ENCODE peak calls at places on chromosomes 11 and 22, in seven cellular contexts. One of them, this sample, is unnamed. For H3K36me3 and H3K4me1, the result is how much of the 10 kb centered on the place peaks cover.

GRCh38 chr11:46693597-46694012 is 6.8 kb downstream of the ARHGAP1 start:
- DNase-seq in IMR-90: peak
- DNase-seq in kidney: no peak
- DNase-seq in heart right ventricle: no peak
- DNase-seq in adrenal gland: no peak
- DNase-seq in mesendoderm: no peak
- DNase-seq in K562: no peak
- DNase-seq in this sample: no peak

GRCh38 chr11:44960200-44960845 is 9.6 kb upstream of the TP53I11 start:
- DNase-seq in IMR-90: no peak
- DNase-seq in kidney: no peak
- DNase-seq in heart right ventricle: no peak
- DNase-seq in adrenal gland: no peak
- DNase-seq in mesendoderm: no peak
- DNase-seq in K562: no peak
- DNase-seq in this sample: no peak

GRCh38 chr11:128581908-128582307 is 5.5 kb downstream of the ETS1 start:
- DNase-seq in IMR-90: no peak
- DNase-seq in kidney: no peak
- DNase-seq in heart right ventricle: no peak
- DNase-seq in adrenal gland: no peak
- DNase-seq in mesendoderm: no peak
- DNase-seq in K562: no peak
- DNase-seq in this sample: no peak

GRCh38 chr22:38315801-38316339 is 1.4 kb downstream of the CSNK1E start:
- DNase-seq in IMR-90: no peak
- DNase-seq in kidney: no peak
- DNase-seq in heart right ventricle: no peak
- DNase-seq in adrenal gland: no peak
- DNase-seq in mesendoderm: no peak
- DNase-seq in K562: no peak
- DNase-seq in this sample: no peak

GRCh38 chr11:114086394-114086793 is 26.9 kb downstream of the ZBTB16 start:
- DNase-seq in IMR-90: no peak
- DNase-seq in kidney: no peak
- DNase-seq in heart right ventricle: no peak
- DNase-seq in adrenal gland: no peak
- DNase-seq in mesendoderm: no peak
- DNase-seq in K562: no peak
- DNase-seq in this sample: no peak

GRCh38 chr22:19196841-19197612 is 18.5 kb upstream of the SLC25A1 start:
- DNase-seq in IMR-90: no peak
- DNase-seq in kidney: peak
- DNase-seq in heart right ventricle: no peak
- DNase-seq in adrenal gland: no peak
- DNase-seq in mesendoderm: no peak
- DNase-seq in K562: no peak
- DNase-seq in this sample: no peak

GRCh38 chr11:107490836-107491235 is 33.2 kb upstream of the CWF19L2 start:
- DNase-seq in IMR-90: no peak
- DNase-seq in kidney: no peak
- DNase-seq in heart right ventricle: no peak
- DNase-seq in adrenal gland: no peak
- DNase-seq in mesendoderm: no peak
- DNase-seq in K562: no peak
- DNase-seq in this sample: no peak

GRCh38 chr11:79362821-79363220 is 78.0 kb downstream of the TENM4 start:
- DNase-seq in IMR-90: no peak
- DNase-seq in kidney: no peak
- DNase-seq in heart right ventricle: no peak
- DNase-seq in adrenal gland: no peak
- DNase-seq in mesendoderm: no peak
- DNase-seq in K562: no peak
- DNase-seq in this sample: no peak

GRCh38 chr11:30113326-30113873 is 96.6 kb upstream of the KCNA4 start:
- DNase-seq in IMR-90: no peak
- DNase-seq in kidney: no peak
- DNase-seq in heart right ventricle: no peak
- DNase-seq in adrenal gland: no peak
- DNase-seq in mesendoderm: no peak
- DNase-seq in K562: no peak
- DNase-seq in this sample: no peak

GRCh38 chr11:27282141-27282590 is 80.8 kb downstream of the CCDC34 start:
- DNase-seq in IMR-90: peak
- DNase-seq in kidney: peak
- DNase-seq in heart right ventricle: peak
- DNase-seq in adrenal gland: peak
- DNase-seq in mesendoderm: no peak
- DNase-seq in K562: no peak
- DNase-seq in this sample: peak

GRCh38 chr11:117668291-117668690 is 128.7 kb downstream of the DSCAML1 start:
- DNase-seq in IMR-90: no peak
- DNase-seq in kidney: no peak
- DNase-seq in heart right ventricle: no peak
- DNase-seq in adrenal gland: no peak
- DNase-seq in mesendoderm: no peak
- DNase-seq in K562: no peak
- DNase-seq in this sample: no peak

GRCh38 chr11:120236169-120237107 is 3.5 kb upstream of the POU2F3 start:
- DNase-seq in IMR-90: peak
- DNase-seq in kidney: no peak
- DNase-seq in heart right ventricle: no peak
- DNase-seq in adrenal gland: no peak
- DNase-seq in mesendoderm: peak
- DNase-seq in K562: peak
- DNase-seq in this sample: no peak

DNA sequence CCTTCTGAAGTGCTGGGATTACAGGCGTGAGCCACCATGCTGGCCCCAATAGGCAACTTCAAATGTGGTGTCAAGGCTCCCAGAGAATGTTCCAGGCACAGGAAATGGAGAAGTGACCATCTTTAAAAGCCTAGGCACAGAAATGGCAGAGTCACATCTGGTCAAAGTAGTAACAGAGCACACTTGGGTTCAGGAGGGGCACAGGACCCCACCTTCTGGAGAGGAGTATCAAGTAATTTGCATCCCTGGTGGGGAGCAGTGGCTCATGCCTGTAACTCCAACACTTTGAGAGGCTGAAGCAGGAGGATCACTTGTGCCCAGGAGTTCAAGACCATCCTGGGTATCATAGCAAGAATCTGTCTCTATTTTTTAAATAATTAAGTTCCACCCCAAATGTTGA is 29.2 kb downstream of the SERHL2 start:
- DNase-seq in IMR-90: no peak
- DNase-seq in kidney: no peak
- DNase-seq in heart right ventricle: no peak
- DNase-seq in adrenal gland: no peak
- DNase-seq in mesendoderm: no peak
- DNase-seq in K562: no peak
- DNase-seq in this sample: no peak
- H3K36me3 ChIP-seq in IMR-90: half or more
- H3K36me3 ChIP-seq in kidney: under half
- H3K36me3 ChIP-seq in heart right ventricle: under half
- H3K36me3 ChIP-seq in adrenal gland: under half
- H3K36me3 ChIP-seq in mesendoderm: under half
- H3K36me3 ChIP-seq in K562: half or more
- H3K36me3 ChIP-seq in this sample: half or more

DNA sequence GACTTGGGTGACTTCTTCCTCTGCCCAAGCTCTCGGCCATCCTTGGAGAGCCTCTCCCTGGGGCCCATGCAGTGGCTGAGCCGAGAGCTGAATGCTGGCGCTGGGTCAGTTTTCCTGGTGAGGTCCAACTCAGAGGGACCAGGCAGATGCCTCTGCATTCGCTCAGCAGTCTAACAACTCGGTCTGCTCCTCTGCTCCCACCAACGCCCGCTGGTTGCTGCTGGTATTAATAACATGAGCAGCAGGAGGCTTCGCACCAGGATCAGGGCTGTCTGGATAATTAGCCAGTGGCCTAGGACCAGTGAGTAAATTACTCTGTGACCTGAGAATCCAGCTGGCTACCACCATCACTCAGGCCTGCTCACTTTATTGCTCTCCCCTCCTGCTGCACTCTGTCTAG is 77.7 kb upstream of the FAM181B start:
- DNase-seq in IMR-90: no peak
- DNase-seq in kidney: no peak
- DNase-seq in heart right ventricle: no peak
- DNase-seq in adrenal gland: no peak
- DNase-seq in mesendoderm: peak
- DNase-seq in K562: no peak
- DNase-seq in this sample: no peak
- H3K4me1 ChIP-seq in IMR-90: under half
- H3K4me1 ChIP-seq in kidney: under half
- H3K4me1 ChIP-seq in heart right ventricle: under half
- H3K4me1 ChIP-seq in adrenal gland: under half
- H3K4me1 ChIP-seq in mesendoderm: under half
- H3K4me1 ChIP-seq in K562: under half
- H3K4me1 ChIP-seq in this sample: under half

GRCh38 chr11:34846467-34846866 is 69.7 kb downstream of the APIP start:
- DNase-seq in IMR-90: no peak
- DNase-seq in kidney: no peak
- DNase-seq in heart right ventricle: no peak
- DNase-seq in adrenal gland: no peak
- DNase-seq in mesendoderm: no peak
- DNase-seq in K562: no peak
- DNase-seq in this sample: no peak

GRCh38 chr11:34855754-34856095 is 60.5 kb downstream of the APIP start:
- DNase-seq in IMR-90: no peak
- DNase-seq in kidney: no peak
- DNase-seq in heart right ventricle: no peak
- DNase-seq in adrenal gland: no peak
- DNase-seq in mesendoderm: peak
- DNase-seq in K562: no peak
- DNase-seq in this sample: no peak

GRCh38 chr11:34855021-34855753 is 61.0 kb downstream of the APIP start:
- DNase-seq in IMR-90: no peak
- DNase-seq in kidney: no peak
- DNase-seq in heart right ventricle: no peak
- DNase-seq in adrenal gland: no peak
- DNase-seq in mesendoderm: no peak
- DNase-seq in K562: no peak
- DNase-seq in this sample: no peak

GRCh38 chr11:34851916-34852315 is 64.3 kb downstream of the APIP start:
- DNase-seq in IMR-90: no peak
- DNase-seq in kidney: no peak
- DNase-seq in heart right ventricle: no peak
- DNase-seq in adrenal gland: no peak
- DNase-seq in mesendoderm: no peak
- DNase-seq in K562: no peak
- DNase-seq in this sample: no peak

GRCh38 chr11:34850339-34850738 is 65.8 kb downstream of the APIP start:
- DNase-seq in IMR-90: no peak
- DNase-seq in kidney: no peak
- DNase-seq in heart right ventricle: no peak
- DNase-seq in adrenal gland: no peak
- DNase-seq in mesendoderm: no peak
- DNase-seq in K562: no peak
- DNase-seq in this sample: no peak
- H3K27ac ChIP-seq in IMR-90: no peak
- H3K27ac ChIP-seq in kidney: no peak
- H3K27ac ChIP-seq in heart right ventricle: no peak
- H3K27ac ChIP-seq in adrenal gland: no peak
- H3K27ac ChIP-seq in mesendoderm: no peak
- H3K27ac ChIP-seq in K562: no peak
- H3K27ac ChIP-seq in this sample: no peak

GRCh38 chr22:35335936-35336781 is 36.5 kb downstream of the TOM1 start:
- DNase-seq in IMR-90: no peak
- DNase-seq in kidney: peak
- DNase-seq in heart right ventricle: peak
- DNase-seq in adrenal gland: peak
- DNase-seq in mesendoderm: no peak
- DNase-seq in K562: no peak
- DNase-seq in this sample: peak
- H3K36me3 ChIP-seq in IMR-90: half or more
- H3K36me3 ChIP-seq in kidney: half or more
- H3K36me3 ChIP-seq in heart right ventricle: under half
- H3K36me3 ChIP-seq in adrenal gland: under half
- H3K36me3 ChIP-seq in mesendoderm: under half
- H3K36me3 ChIP-seq in K562: under half
- H3K36me3 ChIP-seq in this sample: under half

DNA sequence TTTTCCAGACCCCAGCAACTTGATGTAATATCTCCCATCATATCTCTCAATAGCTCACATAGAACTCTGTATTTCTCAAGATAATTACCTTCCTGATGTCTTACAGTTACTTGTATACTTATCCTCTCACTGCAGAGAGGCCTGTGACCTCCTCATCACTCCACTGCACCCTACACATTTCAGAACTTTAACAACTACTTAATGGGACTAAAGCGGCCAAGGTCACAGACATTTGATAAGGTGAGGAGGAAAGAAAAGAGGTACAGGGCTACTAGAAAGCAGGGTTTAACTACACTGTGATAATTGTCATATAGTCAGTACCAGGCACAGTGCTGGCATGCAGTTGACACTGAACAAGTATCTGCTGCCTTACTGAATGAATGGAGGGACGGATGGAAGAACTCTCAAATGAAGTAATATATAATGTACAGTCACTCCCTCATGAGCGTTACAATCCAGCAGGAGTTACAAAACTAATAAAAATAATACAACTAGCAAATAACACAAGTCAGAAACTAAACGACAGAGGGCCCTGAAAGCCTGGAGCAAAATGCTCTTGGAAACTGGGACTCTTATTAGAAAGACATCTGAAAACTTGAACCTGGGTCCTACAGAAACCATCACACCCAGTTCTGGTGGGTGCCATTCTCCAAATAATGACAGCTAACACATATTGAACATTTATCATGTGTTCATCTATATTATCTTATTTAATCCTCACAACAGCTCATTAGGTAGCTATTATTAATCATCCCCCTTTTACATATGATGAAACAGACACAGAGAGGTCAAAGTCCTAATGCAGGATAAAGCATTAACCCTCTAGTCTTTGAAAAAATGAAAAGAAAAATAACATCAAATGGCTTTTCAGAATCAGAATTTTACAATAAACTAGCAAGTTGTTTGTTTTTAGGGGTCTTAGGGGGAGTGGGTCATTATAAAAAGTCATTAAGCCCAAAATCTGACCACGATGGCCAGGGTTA is 14.3 kb downstream of the PI4KA start:
- DNase-seq in IMR-90: no peak
- DNase-seq in kidney: no peak
- DNase-seq in heart right ventricle: no peak
- DNase-seq in adrenal gland: no peak
- DNase-seq in mesendoderm: no peak
- DNase-seq in K562: peak
- DNase-seq in this sample: no peak
- H3K4me1 ChIP-seq in IMR-90: under half
- H3K4me1 ChIP-seq in kidney: under half
- H3K4me1 ChIP-seq in heart right ventricle: under half
- H3K4me1 ChIP-seq in adrenal gland: under half
- H3K4me1 ChIP-seq in mesendoderm: under half
- H3K4me1 ChIP-seq in K562: under half
- H3K4me1 ChIP-seq in this sample: under half

This sample was measured in heart left ventricle.